ENCODE peak calls at places on chromosomes 12 and 14, in eight cellular contexts. E is endothelial cell of umbilical vein; K is CD4-positive, CD25-positive, alpha-beta regulatory T cell; J is HCT116; M is astrocyte of the cerebellum; X is pancreas; Z is heart left ventricle; A is AG04450. O is an unnamed sample.

GRCh38 chr12:6425588-6426531 is 18.9 kb upstream of the CD27 start:
- DNase-seq in J (no peak), K (peak), A (no peak), Z (no peak), M (no peak), E (no peak), X (no peak), O (no peak)

GRCh38 chr14:102774391-102775153 is 2.7 kb upstream of the TRAF3 start:
- DNase-seq in A (no peak), J (no peak), E (peak), X (no peak), Z (no peak), K (peak), M (peak), O (peak)

GRCh38 chr12:50778663-50779590 is 15.0 kb downstream of the ATF1 start:
- DNase-seq in K (no peak), A (no peak), E (no peak), M (no peak), X (no peak), J (no peak), Z (no peak), O (no peak)

GRCh38 chr14:91349481-91350074 is 68.0 kb downstream of the CCDC88C start:
- DNase-seq in E (no peak), X (no peak), J (no peak), K (peak), A (no peak), Z (no peak), M (no peak), O (no peak)

GRCh38 chr14:26775765-26776577 is 178.1 kb upstream of the NOVA1 start:
- DNase-seq in K (no peak), E (peak), X (no peak), M (peak), J (no peak), Z (no peak), A (no peak), O (peak)

GRCh38 chr12:94207467-94208432 is 59.4 kb downstream of the PLXNC1 start:
- DNase-seq in M (no peak), E (no peak), X (no peak), J (no peak), A (no peak), K (peak), Z (no peak), O (peak)

GRCh38 chr12:8014836-8015235 is 17.7 kb upstream of the FOXJ2 start:
- DNase-seq in X (no peak), Z (no peak), J (no peak), M (no peak), A (no peak), E (no peak), K (no peak), O (no peak)

GRCh38 chr12:131834798-131835615 is 6.8 kb downstream of the MMP17 start:
- DNase-seq in M (no peak), K (no peak), Z (no peak), E (no peak), X (peak), J (no peak), A (no peak), O (no peak)

GRCh38 chr12:105921872-105922669 is 216.7 kb downstream of the NUAK1 start:
- DNase-seq in J (no peak), X (no peak), Z (peak), E (no peak), A (no peak), K (no peak), M (no peak), O (no peak)

GRCh38 chr12:39777465-39777864 is 157.9 kb upstream of the ABCD2 start:
- DNase-seq in X (no peak), A (no peak), Z (no peak), J (no peak), M (no peak), K (no peak), E (no peak), O (no peak)

GRCh38 chr12:26244503-26244902 is 49.1 kb downstream of the SSPN start:
- DNase-seq in E (no peak), A (no peak), J (no peak), K (no peak), X (no peak), M (no peak), Z (no peak), O (no peak)

GRCh38 chr14:50319721-50320120 is 7.6 kb downstream of the DMAC2L start:
- DNase-seq in J (no peak), A (no peak), E (no peak), K (no peak), Z (no peak), M (no peak), X (no peak), O (no peak)

GRCh38 chr12:89721291-89721987 is 12.8 kb upstream of the ATP2B1 start:
- DNase-seq in M (no peak), Z (no peak), K (no peak), A (no peak), J (no peak), E (no peak), X (no peak), O (no peak)

GRCh38 chr14:70047598-70048312 is 141.0 kb downstream of the SLC8A3 start:
- DNase-seq in M (no peak), X (no peak), Z (no peak), K (no peak), E (no peak), J (no peak), A (no peak), O (no peak)

GRCh38 chr12:77124767-77125166 is 59.4 kb upstream of the E2F7 start:
- DNase-seq in K (no peak), Z (no peak), M (peak), E (no peak), J (no peak), X (no peak), A (no peak), O (peak)

GRCh38 chr14:32208490-32208889 is 5.4 kb upstream of the RNU6-8 start:
- DNase-seq in A (no peak), J (no peak), X (no peak), K (no peak), M (no peak), E (no peak), Z (no peak), O (no peak)

GRCh38 chr14:32203928-32204357 is 874 bp upstream of the RNU6-8 start:
- DNase-seq in E (no peak), X (no peak), A (no peak), J (no peak), M (no peak), K (peak), Z (peak), O (no peak)

GRCh38 chr14:32205554-32205953 is 2.5 kb upstream of the RNU6-8 start:
- DNase-seq in X (no peak), K (no peak), A (no peak), M (no peak), Z (no peak), E (no peak), J (no peak), O (no peak)

GRCh38 chr14:32205984-32206383 is 2.9 kb upstream of the RNU6-8 start:
- DNase-seq in X (no peak), A (no peak), E (no peak), K (peak), Z (no peak), M (no peak), J (no peak), O (no peak)

GRCh38 chr14:32206552-32206951 is 3.5 kb upstream of the RNU6-8 start:
- DNase-seq in Z (no peak), M (no peak), K (no peak), A (no peak), E (no peak), X (no peak), J (no peak), O (no peak)
- H3K4me3 ChIP-seq in Z (no peak), M (no peak), K (no peak), A (no peak), E (no peak), X (no peak), J (peak), O (no peak)

GRCh38 chr12:54011665-54012532 is 3.1 kb downstream of the HOXC8 start:
- DNase-seq in A (no peak), M (no peak), X (no peak), K (no peak), Z (no peak), E (no peak), J (no peak), O (no peak)
- H3K4me3 ChIP-seq in A (no peak), M (no peak), X (no peak), K (no peak), Z (no peak), E (no peak), J (no peak), O (peak)

DNA sequence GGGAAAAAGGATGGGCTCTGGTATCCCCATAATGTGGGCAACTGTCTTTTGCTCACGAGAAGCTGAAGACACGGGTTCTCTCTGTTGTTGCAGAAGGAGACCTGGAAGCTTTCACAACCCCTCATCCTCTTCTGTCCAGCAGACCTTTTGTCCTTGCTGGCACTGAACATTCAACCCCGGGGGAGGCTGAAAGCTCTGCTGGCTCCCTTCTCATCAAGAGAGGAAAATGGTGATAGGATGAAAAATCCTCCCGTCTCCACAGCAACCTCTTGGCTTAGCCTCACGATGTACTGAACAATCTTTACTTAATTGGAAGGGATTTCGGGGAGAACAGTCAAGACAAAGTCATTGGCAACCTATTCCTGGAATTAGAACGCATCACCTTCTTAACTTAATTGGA is 39.0 kb downstream of the ELK3 start:
- DNase-seq in A (no peak), M (no peak), E (no peak), K (no peak), X (no peak), J (no peak), Z (no peak), O (no peak)
- H3K4me3 ChIP-seq in A (no peak), M (no peak), E (no peak), K (no peak), X (no peak), J (no peak), Z (no peak), O (no peak)

DNA sequence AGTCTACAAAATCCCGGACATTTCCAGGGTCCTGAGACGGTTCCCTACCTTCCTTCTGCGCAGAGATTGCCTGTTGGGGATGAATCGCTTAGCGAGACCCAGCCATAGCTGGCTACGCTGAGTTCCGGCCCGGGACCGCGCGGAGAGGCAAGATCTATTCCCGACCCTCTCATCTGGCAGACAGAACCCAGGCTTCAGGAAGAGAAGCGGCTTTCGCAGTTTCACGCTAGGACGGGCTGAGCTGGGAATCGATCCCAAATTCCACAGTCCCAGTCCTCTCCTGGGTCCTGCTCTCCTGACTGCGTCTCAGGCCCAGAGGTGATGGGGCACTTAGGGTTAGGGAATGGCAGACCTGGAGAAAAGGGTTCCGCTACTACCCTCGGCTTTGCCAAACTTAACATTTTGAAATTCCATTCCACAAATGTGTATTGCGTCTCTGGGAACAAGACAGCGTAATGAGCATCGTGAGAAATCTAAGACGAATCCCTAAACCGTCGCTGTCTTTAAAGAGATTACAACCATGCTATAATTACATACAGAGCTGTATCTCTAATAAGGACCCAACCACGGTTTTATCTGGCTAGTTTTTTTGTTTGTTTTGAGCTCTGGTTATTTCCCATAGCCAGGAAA is 2.8 kb downstream of the PTPN21 start:
- DNase-seq in K (no peak), J (no peak), E (peak), X (peak), A (no peak), Z (peak), M (no peak), O (no peak)
- H3K4me3 ChIP-seq in K (peak), J (peak), E (peak), X (peak), A (peak), Z (peak), M (peak), O (peak)

GRCh38 chr12:47376937-47377336 is 297.2 kb upstream of the AMIGO2 start:
- DNase-seq in J (no peak), A (no peak), Z (no peak), E (no peak), X (no peak), M (no peak), K (no peak), O (no peak)
- H3K4me3 ChIP-seq in J (no peak), A (no peak), Z (no peak), E (no peak), X (no peak), M (no peak), K (no peak), O (no peak)